ENCODE peak calls at places on chromosomes 1 and 21, in nine cellular contexts. V, K, Z, R, O, J, Q, C and G are unnamed samples.
A peak's percentile ranks its signal among the peaks of the same experiment; 100 is the strongest.

GRCh38 chr21:33847586-33848251 is 67.9 kb downstream of the ATP5PO start:
- DNase-seq in J (no peak), Q (no peak), C (no peak), Z (no peak), R (no peak), O (no peak), K (no peak), V (no peak), G (no peak)

GRCh38 chr1:56193656-56194055 is 385.7 kb downstream of the PLPP3 start:
- DNase-seq in Q (no peak), O (no peak), V (no peak), R (no peak), C (no peak), Z (no peak), K (no peak), J (no peak), G (no peak)

GRCh38 chr1:198660341-198661056 is 21.7 kb downstream of the PTPRC start:
- DNase-seq in J (no peak), O (no peak), V (peak; percentile 77), K (no peak), C (no peak), Z (no peak), R (no peak), Q (no peak), G (no peak)

GRCh38 chr1:170305777-170306299 is 160.1 kb downstream of the NTMT2 start:
- DNase-seq in Z (no peak), V (no peak), Q (no peak), K (no peak), C (no peak), R (no peak), J (no peak), O (no peak), G (peak; percentile 37)

GRCh38 chr1:8122160-8122476 is 96.0 kb upstream of the ERRFI1 start:
- DNase-seq in Z (peak; percentile 51), K (no peak), J (no peak), O (no peak), R (no peak), V (no peak), Q (no peak), C (no peak), G (no peak)

GRCh38 chr1:16967962-16968361 is 12.5 kb downstream of the MFAP2 start:
- DNase-seq in O (no peak), C (no peak), Q (no peak), J (no peak), K (no peak), R (no peak), Z (no peak), V (no peak), G (no peak)

GRCh38 chr1:29933110-29933509 is 696.8 kb downstream of the PTPRU start:
- DNase-seq in C (no peak), Q (no peak), V (no peak), J (no peak), K (no peak), O (no peak), Z (no peak), R (peak; percentile 68), G (peak; percentile 13)

GRCh38 chr1:220810963-220811362 is 24.2 kb downstream of the MTARC1 start:
- DNase-seq in V (no peak), K (no peak), Q (no peak), C (no peak), R (no peak), J (no peak), O (no peak), Z (no peak), G (no peak)

GRCh38 chr1:16082283-16083038 is 9.0 kb upstream of the FAM131C start:
- DNase-seq in J (peak; percentile 88), Z (peak; percentile 76), O (peak; percentile 84), C (peak; percentile 80), K (peak; percentile 66), Q (no peak), R (peak; percentile 86), V (peak; percentile 59), G (peak; percentile 73)

GRCh38 chr1:228984107-228984506 is 248.8 kb downstream of the RHOU start:
- DNase-seq in R (no peak), J (no peak), O (no peak), C (peak; percentile 40), K (no peak), V (no peak), Q (no peak), Z (no peak), G (no peak)

GRCh38 chr1:221439734-221440436 is 302.0 kb downstream of the DUSP10 start:
- DNase-seq in C (no peak), K (no peak), Z (peak; percentile 56), V (no peak), O (no peak), J (no peak), R (peak; percentile 99), Q (peak; percentile 93), G (peak; percentile 96)

GRCh38 chr1:157233131-157233530 is 94.9 kb upstream of the ETV3 start:
- DNase-seq in R (no peak), J (no peak), Q (no peak), O (no peak), K (no peak), Z (no peak), V (no peak), C (no peak), G (no peak)

GRCh38 chr1:109791495-109792040 is 27.8 kb upstream of the EPS8L3 start:
- DNase-seq in Q (no peak), O (no peak), K (no peak), C (no peak), V (no peak), J (no peak), Z (no peak), R (no peak), G (no peak)

GRCh38 chr1:109789771-109790170 is 26.0 kb upstream of the EPS8L3 start:
- DNase-seq in Z (no peak), Q (no peak), C (peak; percentile 4), O (no peak), V (no peak), R (no peak), K (no peak), J (no peak), G (no peak)

GRCh38 chr1:109792056-109792831 is 28.5 kb upstream of the EPS8L3 start:
- DNase-seq in R (peak; percentile 76), Z (peak; percentile 90), J (peak; percentile 73), V (no peak), K (no peak), C (peak; percentile 77), Q (no peak), O (peak; percentile 80), G (peak; percentile 93)

GRCh38 chr1:109790329-109790728 is 26.6 kb upstream of the EPS8L3 start:
- DNase-seq in O (no peak), V (no peak), J (no peak), Q (no peak), K (no peak), C (no peak), Z (no peak), R (no peak), G (no peak)

GRCh38 chr1:109790735-109791494 is 27.2 kb upstream of the EPS8L3 start:
- DNase-seq in Z (peak; percentile 71), R (no peak), O (peak; percentile 34), V (no peak), K (peak; percentile 71), C (no peak), J (peak; percentile 61), Q (peak; percentile 27), G (peak; percentile 72)
- H3K27ac ChIP-seq in Z (peak overlapping the region; percentile 43), R (no peak overlapping the region), O (no peak overlapping the region), V (no peak overlapping the region), K (no peak overlapping the region), C (no peak overlapping the region), J (no peak overlapping the region), Q (no peak overlapping the region), G (no peak overlapping the region)

GRCh38 chr1:211068976-211069375 is 65.0 kb downstream of the KCNH1 start:
- DNase-seq in K (no peak), J (peak; percentile 18), C (no peak), O (no peak), Z (no peak), Q (no peak), R (no peak), V (no peak), G (no peak)
- TF ChIP-seq EZH2phosphoT487 in K (no peak), J (no peak), C (no peak), O (no peak), Z (no peak), Q (no peak), R (no peak), V (no peak), G (no peak)

GRCh38 chr1:86389315-86389714 is 6.8 kb downstream of the ODF2L start:
- DNase-seq in O (no peak), Z (no peak), K (no peak), J (no peak), Q (no peak), V (peak; percentile 52), R (no peak), C (no peak), G (no peak)
- H3K27ac ChIP-seq in O (no peak overlapping the region), Z (no peak overlapping the region), K (no peak overlapping the region), J (no peak overlapping the region), Q (no peak overlapping the region), V (peak overlapping the region; percentile 54), R (no peak overlapping the region), C (no peak overlapping the region), G (peak overlapping the region; percentile 33)

GRCh38 chr1:68375919-68376318 is 73.8 kb downstream of the RPE65 start:
- DNase-seq in K (no peak), R (no peak), V (no peak), O (no peak), Z (no peak), J (no peak), C (no peak), Q (no peak), G (peak; percentile 32)

GRCh38 chr1:68376441-68376840 is 73.3 kb downstream of the RPE65 start:
- DNase-seq in R (no peak), V (no peak), K (no peak), Z (no peak), O (no peak), J (no peak), Q (no peak), C (no peak), G (no peak)

GRCh38 chr1:68377098-68377497 is 72.7 kb downstream of the RPE65 start:
- DNase-seq in O (no peak), R (no peak), V (no peak), Q (no peak), C (no peak), J (peak; percentile 16), K (no peak), Z (no peak), G (no peak)

GRCh38 chr1:68379085-68379478 is 70.7 kb downstream of the RPE65 start:
- DNase-seq in C (no peak), R (peak; percentile 57), J (no peak), K (no peak), Z (no peak), O (no peak), V (no peak), Q (no peak), G (peak; percentile 35)

DNA sequence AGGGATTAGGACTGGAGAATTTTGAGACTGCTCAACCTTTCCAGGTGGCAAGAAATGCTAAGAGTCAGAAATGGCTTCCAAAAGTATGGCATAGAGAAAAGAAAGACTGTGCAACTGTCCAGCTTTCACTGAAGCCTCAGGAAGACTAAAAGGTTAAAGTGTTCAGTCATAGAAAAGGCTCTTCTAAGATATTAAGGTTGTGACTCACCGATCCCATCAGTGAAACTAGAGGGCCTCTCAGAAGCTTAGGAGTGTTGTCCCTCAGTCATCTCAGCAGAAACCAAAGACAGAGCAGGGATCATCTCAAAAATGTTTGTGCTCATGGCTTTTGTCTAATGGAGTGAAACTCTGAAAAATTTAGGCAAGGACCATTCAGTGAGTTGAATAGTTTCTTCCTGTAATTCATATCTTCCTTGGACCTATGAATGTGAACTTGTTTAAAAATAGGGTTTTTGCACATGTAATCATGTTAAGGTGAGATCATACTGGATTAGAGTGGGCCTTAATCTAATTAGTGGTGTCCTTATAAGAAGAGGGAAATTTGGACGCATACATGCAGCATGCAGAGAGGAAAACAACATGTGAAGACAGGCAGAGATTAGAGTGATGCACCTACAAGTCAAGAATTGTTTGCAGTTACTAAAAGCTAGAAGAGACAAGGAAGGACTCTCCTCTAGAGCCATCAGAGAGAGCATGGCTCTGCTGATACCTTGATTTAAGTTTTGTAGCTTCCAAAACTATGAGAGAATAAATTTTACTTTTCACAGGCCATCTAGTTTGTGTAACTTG is 71.3 kb downstream of the RPE65 start:
- DNase-seq in K (no peak), V (no peak), O (no peak), Q (peak; percentile 77), R (peak; percentile 62), C (no peak), Z (peak; percentile 16), J (no peak), G (peak; percentile 81)
- TF ChIP-seq EZH2phosphoT487 in K (no peak), V (no peak), O (no peak), Q (no peak), R (no peak), C (no peak), Z (no peak), J (no peak), G (no peak)